ENCODE peak calls at places on chromosomes 3 and 15, in four cellular contexts. P, X, Z and G are unnamed samples.
A peak's percentile ranks its signal among the peaks of the same experiment; 100 is the strongest.

GRCh38 chr3:62228467-62228866 is 144.9 kb downstream of the FEZF2 start:
- DNase-seq in Z (no peak), X (no peak), P (no peak), G (no peak)

GRCh38 chr3:57048052-57048671 is 12.3 kb upstream of the SPATA12 start:
- DNase-seq in X (peak; percentile 91), Z (no peak), P (no peak), G (no peak)

GRCh38 chr15:67098768-67099282 is 33.4 kb downstream of the SMAD3 start:
- DNase-seq in P (no peak), Z (no peak), X (no peak), G (no peak)

GRCh38 chr15:100096700-100097099 is 245.1 kb downstream of the ADAMTS17 start:
- DNase-seq in Z (no peak), P (no peak), X (peak; percentile 2), G (no peak)

GRCh38 chr15:61038387-61038786 is 190.7 kb downstream of the RORA start:
- DNase-seq in X (peak; percentile 79), Z (peak; percentile 19), P (no peak), G (no peak)

GRCh38 chr3:70982274-70982673 is 601.3 kb downstream of the FOXP1 start:
- DNase-seq in Z (no peak), X (no peak), P (no peak), G (no peak)

GRCh38 chr3:196454935-196455334 is 22.7 kb upstream of the UBXN7 start:
- DNase-seq in Z (no peak), X (no peak), P (no peak), G (no peak)

GRCh38 chr15:49832421-49832980 is 211.7 kb downstream of the DTWD1 start:
- DNase-seq in P (no peak), X (no peak), Z (peak; percentile 56), G (no peak)

GRCh38 chr15:57259511-57260143 is 116.7 kb upstream of the CGNL1 start:
- DNase-seq in X (no peak), Z (peak; percentile 29), P (no peak), G (no peak)

GRCh38 chr3:52405601-52406115 is 39.2 kb downstream of the SEMA3G start:
- DNase-seq in P (no peak), Z (no peak), X (no peak), G (no peak)

GRCh38 chr3:194095464-194095863 is 40.5 kb upstream of the HES1 start:
- DNase-seq in P (no peak), Z (peak; percentile 71), X (peak; percentile 46), G (no peak)

GRCh38 chr15:38547255-38547997 is 17.2 kb downstream of the RASGRP1 start:
- DNase-seq in Z (no peak), P (no peak), X (no peak), G (no peak)

GRCh38 chr3:102035118-102035517 is 185.8 kb downstream of the NFKBIZ start:
- DNase-seq in Z (no peak), P (no peak), X (no peak), G (no peak)

GRCh38 chr3:27554706-27555105 is 70.5 kb upstream of the SLC4A7 start:
- DNase-seq in P (no peak), X (peak; percentile 58), Z (no peak), G (no peak)

GRCh38 chr3:111721702-111722205 is 126.6 kb upstream of the ZBED2 start:
- DNase-seq in X (no peak), P (no peak), Z (no peak), G (no peak)

GRCh38 chr15:23857028-23857641 is 170.0 kb upstream of the NDN start:
- DNase-seq in Z (peak; percentile 50), P (no peak), X (no peak), G (no peak)

GRCh38 chr15:64009798-64010241 is 36.5 kb downstream of the DAPK2 start:
- DNase-seq in Z (no peak), X (no peak), P (peak; percentile 42), G (peak; percentile 62)

GRCh38 chr3:49133226-49133951 is 539 bp upstream of the LAMB2 start:
- DNase-seq in P (no peak), X (peak; percentile 83), Z (peak; percentile 88), G (no peak)

GRCh38 chr15:62644874-62645755 is 397.4 kb upstream of the TPM1 start:
- DNase-seq in P (no peak), Z (no peak), X (no peak), G (no peak)

GRCh38 chr3:5080779-5081550 is 41.1 kb upstream of the ARL8B start:
- DNase-seq in X (no peak), P (no peak), Z (no peak), G (no peak)

GRCh38 chr3:117016359-117016758 is 306.8 kb downstream of the TUSC7 start:
- DNase-seq in Z (no peak), P (no peak), X (no peak), G (no peak)

GRCh38 chr3:185250247-185250646 is 3.6 kb downstream of the EHHADH start:
- DNase-seq in X (no peak), Z (no peak), P (no peak), G (no peak)

GRCh38 chr3:140953028-140953960 is 11.7 kb downstream of the SLC25A36 start:
- DNase-seq in X (no peak), P (no peak), Z (no peak), G (no peak)

GRCh38 chr15:70480196-70480856 is 283.0 kb downstream of the UACA start:
- DNase-seq in X (no peak), P (peak; percentile 72), Z (no peak), G (no peak)

GRCh38 chr3:117997201-117998049 is 1037.2 kb downstream of the IGSF11 start:
- DNase-seq in Z (peak; percentile 75), X (peak; percentile 65), P (peak; percentile 69), G (peak; percentile 24)

GRCh38 chr3:105938101-105938500 is 69.3 kb upstream of the CBLB start:
- DNase-seq in P (no peak), X (no peak), Z (no peak), G (no peak)

DNA sequence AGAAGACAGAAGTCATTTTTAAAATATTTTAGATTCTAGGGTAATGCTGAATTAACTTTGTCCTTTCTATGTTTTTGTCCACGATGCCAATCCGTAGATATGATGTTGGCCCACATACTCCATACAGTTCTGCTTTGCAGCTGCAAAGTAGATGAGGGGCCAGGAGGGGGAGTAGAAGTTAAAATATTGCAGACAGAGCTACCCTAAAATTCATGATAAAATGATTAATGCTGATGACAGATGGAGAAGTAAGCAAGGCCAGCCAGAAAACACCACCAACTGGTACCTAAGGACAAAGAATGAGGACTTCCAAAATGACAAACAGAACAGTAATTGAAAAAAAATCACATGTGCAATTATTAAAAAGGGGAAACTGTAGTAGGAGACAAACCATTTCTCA is 756.6 kb upstream of the ARPP21 start:
- DNase-seq in P (no peak), Z (no peak), X (no peak), G (no peak)
- TF ChIP-seq CTCF in P (no peak), Z (no peak), X (no peak), G (no peak)

GRCh38 chr15:74203914-74204431 is 1.4 kb upstream of the STRA6 start:
- DNase-seq in P (no peak), X (no peak), Z (no peak), G (no peak)
- H3K4me3 ChIP-seq in P (no peak overlapping the region), X (no peak overlapping the region), Z (no peak overlapping the region), G (no peak overlapping the region)

DNA sequence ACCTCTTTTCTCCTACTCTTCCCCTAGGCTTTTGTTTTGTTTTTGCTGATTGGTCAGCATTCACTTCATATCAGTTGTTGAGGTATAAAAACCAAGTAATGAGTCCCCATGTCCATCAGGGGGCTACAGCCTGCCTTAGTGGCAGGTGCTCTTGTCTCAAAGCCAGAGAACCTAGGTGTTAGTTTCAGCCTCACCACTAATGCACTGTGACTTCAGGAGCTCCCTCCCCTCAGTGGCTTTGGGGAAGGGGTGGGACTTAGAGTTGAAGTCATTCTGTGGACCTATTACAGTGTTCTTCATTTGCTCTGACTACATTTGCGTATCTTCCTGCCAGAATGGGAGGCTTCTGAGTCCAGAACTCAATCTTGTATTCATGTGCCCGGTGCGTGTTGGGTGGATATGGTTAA is 41.6 kb downstream of the NR2C2 start:
- DNase-seq in P (peak; percentile 71), X (no peak), Z (peak; percentile 41), G (peak; percentile 88)
- TF ChIP-seq CTCF in P (peak; percentile 57), X (no peak), Z (no peak), G (peak; percentile 57)

GRCh38 chr15:55743615-55743978 is 645 bp upstream of the PRTG start:
- DNase-seq in P (no peak), X (no peak), Z (no peak), G (no peak)
- H3K4me3 ChIP-seq in P (no peak overlapping the region), X (no peak overlapping the region), Z (peak overlapping the region; percentile 57), G (no peak overlapping the region)

GRCh38 chr3:65785065-65785645 is 253.6 kb downstream of the MAGI1 start:
- DNase-seq in X (no peak), P (peak; percentile 23), Z (no peak), G (peak; percentile 15)

GRCh38 chr3:65778966-65779365 is 259.8 kb downstream of the MAGI1 start:
- DNase-seq in X (no peak), Z (no peak), P (no peak), G (no peak)

GRCh38 chr3:65779393-65779792 is 259.3 kb downstream of the MAGI1 start:
- DNase-seq in Z (no peak), X (no peak), P (no peak), G (no peak)

GRCh38 chr3:65786891-65787290 is 251.8 kb downstream of the MAGI1 start:
- DNase-seq in P (no peak), X (no peak), Z (no peak), G (no peak)

GRCh38 chr3:65783117-65783516 is 255.6 kb downstream of the MAGI1 start:
- DNase-seq in Z (no peak), P (no peak), X (no peak), G (no peak)
- TF ChIP-seq CTCF in Z (no peak), P (no peak), X (no peak), G (no peak)

GRCh38 chr3:65953881-65954733 is 84.6 kb downstream of the MAGI1 start:
- DNase-seq in P (no peak), X (peak; percentile 18), Z (peak; percentile 72), G (no peak)
- H3K4me3 ChIP-seq in P (no peak overlapping the region), X (no peak overlapping the region), Z (no peak overlapping the region), G (no peak overlapping the region)

DNA sequence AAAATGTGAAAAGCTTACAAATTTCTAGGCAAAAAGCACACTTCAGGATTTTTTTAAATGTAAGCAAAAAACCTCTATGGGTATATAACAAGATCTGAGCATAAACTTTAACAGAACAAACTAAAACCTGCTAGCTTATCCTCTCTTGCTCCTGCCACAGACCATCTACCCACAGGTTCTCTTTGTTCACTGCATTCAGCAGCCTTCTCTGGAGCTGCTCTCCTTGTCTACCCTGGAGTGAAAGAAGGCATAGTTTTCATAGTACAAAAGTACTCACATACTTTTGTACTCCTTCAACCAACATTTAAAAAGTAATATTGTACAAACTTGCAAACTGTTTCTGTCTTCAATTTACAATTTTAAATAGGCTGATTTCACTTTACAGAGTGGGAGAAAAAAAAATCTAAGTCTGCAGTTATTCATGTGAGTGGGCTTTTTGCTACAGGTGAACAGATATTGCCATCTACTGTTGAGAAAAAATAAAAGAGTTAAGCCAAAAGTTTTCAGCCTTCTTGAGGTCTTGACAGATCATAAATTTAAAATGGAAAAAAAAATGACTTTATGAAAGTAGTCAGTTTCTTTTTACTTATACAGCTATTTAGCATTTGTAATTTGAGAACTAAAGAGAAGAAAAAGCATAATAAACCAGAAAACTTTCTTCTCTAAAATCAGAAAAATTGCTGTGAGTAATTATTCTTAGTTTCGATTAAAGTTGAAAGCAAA is 20.4 kb downstream of the TERC start:
- DNase-seq in X (no peak), P (no peak), Z (no peak), G (no peak)
- TF ChIP-seq CTCF in X (no peak), P (no peak), Z (no peak), G (peak; percentile 25)